ENCODE peak calls at places on chromosomes 2 and 18, in six cellular contexts. Y is left ventricle myocardium inferior, A is spleen, K is cardiac muscle cell, L is GM23248, O is ascending aorta. M is an unnamed sample.

GRCh38 chr2:233247744-233248143 is 3.7 kb upstream of the ATG16L1 start:
- DNase-seq in Y (no peak), A (no peak), K (no peak), L (peak; percentile 69), O (no peak), M (no peak)

GRCh38 chr2:69017876-69018275 is 4.9 kb downstream of the ANTXR1 start:
- DNase-seq in Y (no peak), A (no peak), K (peak; percentile 20), L (no peak), O (no peak), M (no peak)

GRCh38 chr2:160491922-160492371 is 1.7 kb downstream of the RBMS1 start:
- DNase-seq in Y (no peak), A (no peak), K (no peak), L (peak; percentile 89), O (no peak), M (no peak)

GRCh38 chr2:144361742-144362141 is 158.2 kb downstream of the ZEB2 start:
- DNase-seq in Y (no peak), A (no peak), K (no peak), L (no peak), O (no peak), M (no peak)

GRCh38 chr18:70421471-70421870 is 132.6 kb downstream of the SOCS6 start:
- DNase-seq in Y (no peak), A (no peak), K (no peak), L (peak; percentile 56), O (no peak), M (no peak)

GRCh38 chr2:239397856-239398470 is 2.9 kb downstream of the HDAC4 start:
- DNase-seq in Y (no peak), A (no peak), K (no peak), L (no peak), O (peak; percentile 54), M (no peak)

GRCh38 chr2:26561918-26562810 is 79.0 kb downstream of the CIB4 start:
- DNase-seq in Y (peak; percentile 54), A (peak; percentile 77), K (peak; percentile 69), L (peak; percentile 64), O (peak; percentile 63), M (no peak)

GRCh38 chr2:207408086-207408794 is 121.5 kb upstream of the CREB1 start:
- DNase-seq in Y (no peak), A (no peak), K (no peak), L (peak; percentile 47), O (no peak), M (no peak)

GRCh38 chr2:21800356-21800755 is 676.6 kb downstream of the TDRD15 start:
- DNase-seq in Y (no peak), A (no peak), K (no peak), L (no peak), O (no peak), M (no peak)

GRCh38 chr2:15177103-15177502 is 384.0 kb downstream of the NBAS start:
- DNase-seq in Y (no peak), A (no peak), K (no peak), L (peak; percentile 37), O (no peak), M (no peak)

GRCh38 chr2:73262108-73262651 is 22.1 kb downstream of the FBXO41 start:
- DNase-seq in Y (no peak), A (no peak), K (no peak), L (no peak), O (no peak), M (no peak)

GRCh38 chr2:161068670-161069069 is 91.6 kb upstream of the TANK start:
- DNase-seq in Y (no peak), A (no peak), K (no peak), L (peak; percentile 52), O (no peak), M (no peak)

GRCh38 chr18:47247833-47248609 is 3.4 kb downstream of the SKOR2 start:
- DNase-seq in Y (no peak), A (no peak), K (no peak), L (no peak), O (no peak), M (no peak)

GRCh38 chr18:75320506-75320905 is 107.0 kb downstream of the SMIM21 start:
- DNase-seq in Y (no peak), A (no peak), K (no peak), L (no peak), O (no peak), M (no peak)

GRCh38 chr2:166333809-166334208 is 41.9 kb downstream of the SCN9A start:
- DNase-seq in Y (no peak), A (no peak), K (no peak), L (peak; percentile 59), O (no peak), M (no peak)

GRCh38 chr2:229071292-229071976 is 199.7 kb downstream of the PID1 start:
- DNase-seq in Y (peak; percentile 25), A (no peak), K (no peak), L (no peak), O (no peak), M (no peak)

GRCh38 chr18:60596928-60597327 is 224.4 kb upstream of the MC4R start:
- DNase-seq in Y (no peak), A (no peak), K (no peak), L (no peak), O (no peak), M (no peak)

GRCh38 chr2:84788498-84788897 is 92.4 kb downstream of the TRABD2A start:
- DNase-seq in Y (no peak), A (no peak), K (no peak), L (no peak), O (no peak), M (no peak)

GRCh38 chr2:56199492-56199891 is 15.7 kb downstream of the CCDC85A start:
- DNase-seq in Y (no peak), A (no peak), K (no peak), L (peak; percentile 78), O (no peak), M (no peak)

GRCh38 chr2:190340369-190340768 is 3.0 kb upstream of the INPP1 start:
- DNase-seq in Y (no peak), A (no peak), K (no peak), L (peak; percentile 58), O (no peak), M (no peak)

GRCh38 chr2:46305767-46306166 is 8.6 kb downstream of the EPAS1 start:
- DNase-seq in Y (no peak), A (no peak), K (no peak), L (no peak), O (no peak), M (no peak)

GRCh38 chr2:131043199-131044077 is 49.8 kb downstream of the FAM168B start:
- DNase-seq in Y (no peak), A (no peak), K (no peak), L (no peak), O (peak; percentile 48), M (no peak)

GRCh38 chr2:226882606-226883005 is 46.8 kb downstream of the RHBDD1 start:
- DNase-seq in Y (no peak), A (no peak), K (no peak), L (no peak), O (no peak), M (no peak)

GRCh38 chr18:76823574-76823973 is 1.2 kb downstream of the ZNF236 start:
- DNase-seq in Y (peak; percentile 37), A (peak; percentile 87), K (peak; percentile 48), L (peak; percentile 39), O (no peak), M (no peak)

GRCh38 chr2:55116966-55117365 is 66.7 kb upstream of the RTN4 start:
- DNase-seq in Y (no peak), A (no peak), K (no peak), L (no peak), O (no peak), M (no peak)

GRCh38 chr2:49045083-49045482 is 109.2 kb downstream of the FSHR start:
- DNase-seq in Y (no peak), A (no peak), K (no peak), L (no peak), O (no peak), M (no peak)

GRCh38 chr2:225737556-225737955 is 338.0 kb downstream of the NYAP2 start:
- DNase-seq in Y (no peak), A (no peak), K (no peak), L (peak; percentile 46), O (no peak), M (no peak)

GRCh38 chr2:11984556-11985158 is 238.2 kb downstream of the LPIN1 start:
- DNase-seq in Y (no peak), A (no peak), K (no peak), L (no peak), O (no peak), M (no peak)

GRCh38 chr2:240649331-240649730 is 24.1 kb downstream of the GPR35 start:
- DNase-seq in Y (no peak), A (no peak), K (no peak), L (no peak), O (no peak), M (no peak)
- H3K27me3 ChIP-seq in Y (peaks cover 97% of the 10 kb centered on the region), A (no peaks in the 10 kb centered on the region), K (no peaks in the 10 kb centered on the region), L (peaks cover 44% of the 10 kb centered on the region), O (no peaks in the 10 kb centered on the region), M (no peaks in the 10 kb centered on the region)

GRCh38 chr2:120253021-120253882 is 600 bp downstream of the RALB start:
- DNase-seq in Y (peak; percentile 88), A (peak; percentile 97), K (peak; percentile 76), L (peak; percentile 92), O (peak; percentile 90), M (no peak)
- H3K27me3 ChIP-seq in Y (peaks cover 9% of the 10 kb centered on the region), A (no peaks in the 10 kb centered on the region), K (peaks cover 27% of the 10 kb centered on the region), L (no peaks in the 10 kb centered on the region), O (no peaks in the 10 kb centered on the region), M (peaks cover 10% of the 10 kb centered on the region)

DNA sequence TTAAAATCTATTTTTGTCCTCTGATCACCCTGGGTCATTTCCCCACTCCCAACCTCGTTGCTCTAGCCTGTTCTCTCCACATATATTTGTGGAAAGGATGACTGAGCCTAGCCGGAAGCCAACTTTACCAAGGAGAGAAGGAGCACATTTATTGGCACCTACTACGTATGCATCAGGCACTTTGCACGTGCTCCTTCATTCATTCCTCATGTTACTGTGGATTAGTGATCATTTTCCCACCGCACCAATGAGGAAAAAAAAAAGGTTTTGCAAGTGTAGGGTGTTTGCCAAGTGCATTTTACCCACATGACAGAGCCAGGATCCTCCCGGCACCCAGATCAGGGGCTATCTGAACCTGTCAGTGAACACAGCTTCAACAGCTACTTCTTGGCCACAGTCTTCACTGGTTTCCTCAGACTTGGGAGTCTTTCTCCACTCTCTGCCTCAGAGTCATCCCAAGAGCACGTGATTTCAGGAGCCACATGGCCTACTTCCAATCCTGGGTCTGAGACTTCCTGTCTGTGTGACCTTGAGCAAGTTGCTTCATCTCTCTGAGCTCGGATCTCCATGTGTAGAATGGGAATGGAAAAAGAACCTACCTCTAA is 1.9 kb upstream of the C1QL2 start:
- DNase-seq in Y (no peak), A (no peak), K (no peak), L (peak; percentile 17), O (no peak), M (no peak)
- H3K27me3 ChIP-seq in Y (peaks cover 96% of the 10 kb centered on the region), A (peaks cover 36% of the 10 kb centered on the region), K (peaks cover 95% of the 10 kb centered on the region), L (peaks cover 70% of the 10 kb centered on the region), O (no peaks in the 10 kb centered on the region), M (peaks cover 27% of the 10 kb centered on the region)

GRCh38 chr2:44928660-44929471 is 12.6 kb upstream of the SIX3 start:
- DNase-seq in Y (no peak), A (no peak), K (no peak), L (peak; percentile 34), O (no peak), M (no peak)
- H3K27me3 ChIP-seq in Y (peaks cover 100% of the 10 kb centered on the region), A (peaks cover 54% of the 10 kb centered on the region), K (peaks cover 100% of the 10 kb centered on the region), L (peaks cover 98% of the 10 kb centered on the region), O (peaks cover 8% of the 10 kb centered on the region), M (peaks cover 77% of the 10 kb centered on the region)